ENCODE peak calls at places on chromosomes 6 and 20, in four cellular contexts. One of them, this sample, is unnamed.

GRCh38 chr20:25539742-25540201 is 45.6 kb downstream of the NINL start:
- DNase-seq in GM12878: no peak
- DNase-seq in H1: no peak
- DNase-seq in K562: no peak
- DNase-seq in this sample: no peak

GRCh38 chr6:92777146-92777740 is 642.1 kb downstream of the EPHA7 start:
- DNase-seq in GM12878: no peak
- DNase-seq in H1: no peak
- DNase-seq in K562: no peak
- DNase-seq in this sample: peak

GRCh38 chr6:13561624-13562267 is 12.7 kb upstream of the SIRT5 start:
- DNase-seq in GM12878: no peak
- DNase-seq in H1: no peak
- DNase-seq in K562: no peak
- DNase-seq in this sample: peak

GRCh38 chr20:1062334-1063015 is 55.9 kb upstream of the PSMF1 start:
- DNase-seq in K562: no peak
- DNase-seq in GM12878: no peak
- DNase-seq in H1: no peak
- DNase-seq in this sample: no peak

GRCh38 chr20:11689262-11689661 is 228.4 kb upstream of the BTBD3 start:
- DNase-seq in K562: no peak
- DNase-seq in GM12878: no peak
- DNase-seq in H1: no peak
- DNase-seq in this sample: no peak

GRCh38 chr20:36541227-36542018 is at the start of gene MYL9:
- DNase-seq in K562: peak
- DNase-seq in GM12878: no peak
- DNase-seq in H1: peak
- DNase-seq in this sample: no peak

GRCh38 chr6:120785459-120786086 is 548.7 kb downstream of the TBC1D32 start:
- DNase-seq in H1: no peak
- DNase-seq in GM12878: no peak
- DNase-seq in K562: no peak
- DNase-seq in this sample: no peak

GRCh38 chr20:57547250-57547649 is 13.7 kb upstream of the PCK1 start:
- DNase-seq in K562: no peak
- DNase-seq in GM12878: no peak
- DNase-seq in H1: no peak
- DNase-seq in this sample: peak

GRCh38 chr20:23193985-23194384 is 107.9 kb upstream of the CD93 start:
- DNase-seq in GM12878: no peak
- DNase-seq in K562: peak
- DNase-seq in H1: no peak
- DNase-seq in this sample: no peak

GRCh38 chr6:89242574-89243330 is 25.6 kb upstream of the GABRR1 start:
- DNase-seq in H1: no peak
- DNase-seq in K562: peak
- DNase-seq in GM12878: no peak
- DNase-seq in this sample: peak

GRCh38 chr6:46932526-46932925 is 10.8 kb upstream of the ADGRF5 start:
- DNase-seq in H1: no peak
- DNase-seq in GM12878: no peak
- DNase-seq in K562: no peak
- DNase-seq in this sample: no peak

GRCh38 chr6:30720738-30721197 is 616 bp downstream of the TUBB start:
- DNase-seq in K562: peak
- DNase-seq in H1: peak
- DNase-seq in GM12878: no peak
- DNase-seq in this sample: peak

GRCh38 chr20:36819662-36820061 is 46.1 kb upstream of the DSN1 start:
- DNase-seq in K562: no peak
- DNase-seq in H1: no peak
- DNase-seq in GM12878: no peak
- DNase-seq in this sample: no peak

GRCh38 chr6:169990095-169991030 is 238.9 kb downstream of the ERMARD start:
- DNase-seq in GM12878: no peak
- DNase-seq in H1: no peak
- DNase-seq in K562: no peak
- DNase-seq in this sample: no peak

GRCh38 chr20:58075565-58075964 is 152.9 kb downstream of the ANKRD60 start:
- DNase-seq in H1: peak
- DNase-seq in K562: no peak
- DNase-seq in GM12878: no peak
- DNase-seq in this sample: no peak

GRCh38 chr6:8085053-8085511 is 17.3 kb downstream of the EEF1E1 start:
- DNase-seq in H1: no peak
- DNase-seq in K562: no peak
- DNase-seq in GM12878: no peak
- DNase-seq in this sample: peak

GRCh38 chr6:75368151-75368779 is 83.7 kb upstream of the TMEM30A start:
- DNase-seq in GM12878: no peak
- DNase-seq in H1: peak
- DNase-seq in K562: peak
- DNase-seq in this sample: peak

DNA sequence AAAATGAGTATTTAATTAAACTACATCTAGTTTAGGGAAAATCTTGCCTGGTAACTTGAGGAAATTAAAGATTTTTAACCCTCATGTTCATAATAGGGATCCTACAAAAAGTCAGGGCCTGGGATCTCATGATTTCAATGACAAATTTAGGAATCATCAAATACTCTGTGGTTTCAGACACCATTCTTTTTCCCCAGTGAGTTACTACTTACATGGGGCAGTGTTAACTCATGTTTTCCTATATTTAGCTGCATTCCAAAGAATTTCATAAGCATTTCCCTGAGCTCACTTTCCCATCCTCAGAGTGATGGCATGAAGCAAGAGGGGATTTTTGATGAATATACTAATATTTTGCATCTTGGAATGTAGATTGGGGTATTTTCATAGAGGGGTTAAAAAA is 321.7 kb downstream of the CENPW start:
- DNase-seq in GM12878: no peak
- DNase-seq in H1: no peak
- DNase-seq in K562: no peak
- DNase-seq in this sample: no peak
- TF ChIP-seq BRCA1 in GM12878: no peak
- TF ChIP-seq BRCA1 in H1: no peak
- TF ChIP-seq BRCA1 in K562: no peak
- TF ChIP-seq BRCA1 in this sample: no peak

GRCh38 chr20:63085087-63085861 is 78.5 kb upstream of the BHLHE23 start:
- DNase-seq in K562: no peak
- DNase-seq in H1: peak
- DNase-seq in GM12878: no peak
- DNase-seq in this sample: no peak
- TF ChIP-seq BRCA1 in K562: no peak
- TF ChIP-seq BRCA1 in H1: no peak
- TF ChIP-seq BRCA1 in GM12878: no peak
- TF ChIP-seq BRCA1 in this sample: no peak

DNA sequence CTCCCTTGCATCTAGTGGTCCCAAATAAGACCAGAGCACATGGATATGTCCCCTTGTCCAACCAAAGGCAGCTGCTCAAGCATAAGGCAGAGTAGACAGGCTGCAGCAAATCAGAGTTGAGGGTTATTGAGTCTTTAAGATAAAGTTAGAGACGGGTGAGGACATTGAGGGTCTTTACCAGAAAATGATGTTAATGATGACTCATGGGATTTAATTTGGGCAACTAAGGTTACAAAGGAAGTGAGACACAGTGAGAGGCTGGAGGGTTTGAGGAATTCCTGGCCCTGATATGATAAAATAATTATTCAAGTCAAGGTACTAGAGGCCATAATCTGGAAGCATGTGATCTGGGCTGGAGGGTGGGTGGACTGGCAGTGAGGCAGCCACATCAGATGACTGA is 133.6 kb downstream of the ALDH8A1 start:
- DNase-seq in GM12878: no peak
- DNase-seq in K562: no peak
- DNase-seq in H1: no peak
- DNase-seq in this sample: no peak
- TF ChIP-seq BRCA1 in GM12878: no peak
- TF ChIP-seq BRCA1 in K562: no peak
- TF ChIP-seq BRCA1 in H1: no peak
- TF ChIP-seq BRCA1 in this sample: no peak

GRCh38 chr6:144151010-144151727 is 852 bp downstream of the STX11 start:
- DNase-seq in H1: no peak
- DNase-seq in K562: peak
- DNase-seq in GM12878: peak
- DNase-seq in this sample: no peak
- TF ChIP-seq BRCA1 in H1: no peak
- TF ChIP-seq BRCA1 in K562: no peak
- TF ChIP-seq BRCA1 in GM12878: no peak
- TF ChIP-seq BRCA1 in this sample: no peak

GRCh38 chr6:156731436-156731835 is 45.7 kb upstream of the ARID1B start:
- DNase-seq in GM12878: no peak
- DNase-seq in K562: no peak
- DNase-seq in H1: no peak
- DNase-seq in this sample: no peak

GRCh38 chr6:156729248-156729647 is 47.9 kb upstream of the ARID1B start:
- DNase-seq in K562: no peak
- DNase-seq in H1: no peak
- DNase-seq in GM12878: peak
- DNase-seq in this sample: no peak

GRCh38 chr6:156727715-156728385 is 49.3 kb upstream of the ARID1B start:
- DNase-seq in GM12878: no peak
- DNase-seq in K562: no peak
- DNase-seq in H1: no peak
- DNase-seq in this sample: no peak

GRCh38 chr6:156720739-156721714 is 56.2 kb upstream of the ARID1B start:
- DNase-seq in GM12878: peak
- DNase-seq in H1: peak
- DNase-seq in K562: no peak
- DNase-seq in this sample: peak

GRCh38 chr6:156725712-156726111 is 51.5 kb upstream of the ARID1B start:
- DNase-seq in H1: no peak
- DNase-seq in GM12878: no peak
- DNase-seq in K562: no peak
- DNase-seq in this sample: no peak
- TF ChIP-seq BRCA1 in H1: no peak
- TF ChIP-seq BRCA1 in GM12878: no peak
- TF ChIP-seq BRCA1 in K562: no peak
- TF ChIP-seq BRCA1 in this sample: no peak

GRCh38 chr6:40542175-40542764 is 44.9 kb downstream of the LRFN2 start:
- DNase-seq in K562: no peak
- DNase-seq in H1: no peak
- DNase-seq in GM12878: no peak
- DNase-seq in this sample: no peak
- TF ChIP-seq BRCA1 in K562: no peak
- TF ChIP-seq BRCA1 in H1: no peak
- TF ChIP-seq BRCA1 in GM12878: no peak
- TF ChIP-seq BRCA1 in this sample: no peak

DNA sequence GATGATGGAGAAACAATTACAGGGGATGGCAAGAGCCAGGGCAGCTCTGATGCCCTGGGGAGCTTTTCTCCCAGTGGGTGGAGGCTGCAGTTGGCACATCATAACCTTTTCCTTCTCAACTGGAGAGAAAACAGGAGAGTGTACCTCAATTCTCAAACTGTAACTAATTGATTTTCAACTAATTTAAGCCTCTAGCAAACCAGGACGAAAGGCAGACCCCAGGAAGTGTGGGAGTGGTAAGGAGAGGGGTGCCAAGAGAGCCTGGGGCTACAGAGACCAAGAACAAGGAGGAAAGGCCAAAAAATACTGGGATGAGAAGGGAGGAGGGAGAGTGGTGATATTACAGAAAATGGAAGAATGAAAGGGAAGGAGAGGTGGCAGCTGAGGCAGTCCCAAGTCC is 5.7 kb downstream of the BMP5 start:
- DNase-seq in H1: no peak
- DNase-seq in K562: no peak
- DNase-seq in GM12878: no peak
- DNase-seq in this sample: no peak
- TF ChIP-seq BRCA1 in H1: no peak
- TF ChIP-seq BRCA1 in K562: no peak
- TF ChIP-seq BRCA1 in GM12878: no peak
- TF ChIP-seq BRCA1 in this sample: no peak

This sample was measured in HepG2.